ENCODE peak calls at places on chromosomes 12 and 14, in seven cellular contexts. A is PC-3, L is IMR-90, U is fibroblast of lung, X is neural progenitor cell, V is H9, D is SK-N-SH. M is an unnamed sample.

GRCh38 chr12:108801736-108802665 is 55.4 kb downstream of the SSH1 start:
- DNase-seq in A (peak), L (peak), U (peak), X (peak), V (peak), D (no peak), M (peak)

GRCh38 chr12:21819236-21819635 is 44.7 kb upstream of the KCNJ8 start:
- DNase-seq in A (no peak), L (peak), U (peak), X (no peak), V (no peak), D (no peak), M (no peak)

GRCh38 chr14:35366048-35366428 is 38.5 kb downstream of the NFKBIA start:
- DNase-seq in A (peak), L (peak), U (peak), X (no peak), V (no peak), D (no peak), M (no peak)

GRCh38 chr14:92677087-92677668 is 71.2 kb downstream of the LGMN start:
- DNase-seq in A (no peak), L (no peak), U (no peak), X (no peak), V (no peak), D (no peak), M (no peak)

GRCh38 chr12:38892090-38892786 is 13.2 kb downstream of the CPNE8 start:
- DNase-seq in A (no peak), L (no peak), U (no peak), X (no peak), V (no peak), D (no peak), M (no peak)

GRCh38 chr14:20802341-20803084 is at the start of gene RNASE1:
- DNase-seq in A (peak), L (no peak), U (no peak), X (no peak), V (no peak), D (no peak), M (no peak)

GRCh38 chr12:26113194-26113654 is 11.6 kb downstream of the BHLHE41 start:
- DNase-seq in A (peak), L (no peak), U (no peak), X (peak), V (no peak), D (no peak), M (no peak)

GRCh38 chr12:66851134-66851533 is 172.3 kb upstream of the GRIP1 start:
- DNase-seq in A (no peak), L (no peak), U (no peak), X (no peak), V (no peak), D (no peak), M (no peak)

GRCh38 chr12:64450057-64450640 is 1.8 kb upstream of the TBK1 start:
- DNase-seq in A (no peak), L (no peak), U (no peak), X (no peak), V (no peak), D (no peak), M (no peak)

GRCh38 chr14:42909659-42910058 is 1303.0 kb downstream of the LRFN5 start:
- DNase-seq in A (no peak), L (no peak), U (no peak), X (no peak), V (no peak), D (no peak), M (no peak)

GRCh38 chr12:122558721-122559641 is 31.9 kb downstream of the KNTC1 start:
- DNase-seq in A (no peak), L (no peak), U (no peak), X (no peak), V (no peak), D (no peak), M (no peak)

GRCh38 chr12:7374423-7375144 is 69.4 kb downstream of the CD163L1 start:
- DNase-seq in A (peak), L (peak), U (peak), X (peak), V (peak), D (peak), M (peak)

GRCh38 chr14:101519090-101519489 is 42.2 kb upstream of the DIO3 start:
- DNase-seq in A (no peak), L (no peak), U (no peak), X (no peak), V (no peak), D (no peak), M (no peak)

GRCh38 chr14:94126800-94127199 is 2.6 kb downstream of the IFI27L2 start:
- DNase-seq in A (no peak), L (no peak), U (no peak), X (no peak), V (peak), D (no peak), M (no peak)

GRCh38 chr14:94128216-94128839 is 1.1 kb downstream of the IFI27L2 start:
- DNase-seq in A (no peak), L (no peak), U (no peak), X (no peak), V (peak), D (no peak), M (peak)

GRCh38 chr14:94129758-94130414 is 482 bp upstream of the IFI27L2 start:
- DNase-seq in A (peak), L (peak), U (peak), X (peak), V (peak), D (peak), M (peak)

GRCh38 chr14:94127330-94127729 is 2.1 kb downstream of the IFI27L2 start:
- DNase-seq in A (no peak), L (no peak), U (no peak), X (no peak), V (peak), D (no peak), M (peak)

GRCh38 chr14:94129111-94129757 is at the start of gene IFI27L2:
- DNase-seq in A (peak), L (peak), U (peak), X (peak), V (peak), D (peak), M (peak)
- TF ChIP-seq CTCF in A (no peak), L (peak), U (peak), X (peak), V (peak), D (peak), M (peak)

GRCh38 chr14:103537175-103537990 is 8.4 kb downstream of the TRMT61A start:
- DNase-seq in A (no peak), L (peak), U (peak), X (no peak), V (no peak), D (no peak), M (no peak)
- H3K27ac ChIP-seq in A (peak), L (no peak), U (peak), X (no peak), V (no peak), D (no peak), M (no peak)

GRCh38 chr12:94942663-94943062 is 60.8 kb downstream of the NDUFA12 start:
- DNase-seq in A (no peak), L (no peak), U (no peak), X (no peak), V (no peak), D (no peak), M (no peak)
- H3K9ac ChIP-seq in A (no peak), L (no peak), U (no peak), X (no peak), V (no peak), D (no peak), M (no peak)

GRCh38 chr12:54358945-54359761 is 5.1 kb downstream of the GPR84 start:
- DNase-seq in A (peak), L (peak), U (peak), X (peak), V (peak), D (peak), M (peak)

GRCh38 chr12:54358620-54358944 is 5.7 kb downstream of the GPR84 start:
- DNase-seq in A (no peak), L (no peak), U (no peak), X (peak), V (no peak), D (no peak), M (no peak)

GRCh38 chr12:54359762-54360351 is 4.4 kb downstream of the GPR84 start:
- DNase-seq in A (peak), L (no peak), U (no peak), X (no peak), V (no peak), D (no peak), M (no peak)

GRCh38 chr12:54363047-54363446 is 1.2 kb downstream of the GPR84 start:
- DNase-seq in A (no peak), L (no peak), U (no peak), X (no peak), V (no peak), D (no peak), M (peak)

GRCh38 chr12:54360717-54361456 is 3.4 kb downstream of the GPR84 start:
- DNase-seq in A (peak), L (peak), U (peak), X (peak), V (peak), D (peak), M (peak)
- TF ChIP-seq CTCF in A (peak), L (peak), U (peak), X (peak), V (peak), D (peak), M (peak)

GRCh38 chr12:55845349-55845748 is 2.6 kb upstream of the MMP19 start:
- DNase-seq in A (no peak), L (no peak), U (no peak), X (no peak), V (no peak), D (no peak), M (no peak)

GRCh38 chr12:55847603-55848329 is 5.0 kb upstream of the MMP19 start:
- DNase-seq in A (peak), L (peak), U (peak), X (no peak), V (no peak), D (peak), M (no peak)

GRCh38 chr12:55849616-55850015 is 6.9 kb upstream of the MMP19 start:
- DNase-seq in A (no peak), L (no peak), U (no peak), X (no peak), V (no peak), D (no peak), M (no peak)

GRCh38 chr12:55845785-55846496 is 3.2 kb upstream of the MMP19 start:
- DNase-seq in A (no peak), L (no peak), U (no peak), X (no peak), V (no peak), D (no peak), M (no peak)

DNA sequence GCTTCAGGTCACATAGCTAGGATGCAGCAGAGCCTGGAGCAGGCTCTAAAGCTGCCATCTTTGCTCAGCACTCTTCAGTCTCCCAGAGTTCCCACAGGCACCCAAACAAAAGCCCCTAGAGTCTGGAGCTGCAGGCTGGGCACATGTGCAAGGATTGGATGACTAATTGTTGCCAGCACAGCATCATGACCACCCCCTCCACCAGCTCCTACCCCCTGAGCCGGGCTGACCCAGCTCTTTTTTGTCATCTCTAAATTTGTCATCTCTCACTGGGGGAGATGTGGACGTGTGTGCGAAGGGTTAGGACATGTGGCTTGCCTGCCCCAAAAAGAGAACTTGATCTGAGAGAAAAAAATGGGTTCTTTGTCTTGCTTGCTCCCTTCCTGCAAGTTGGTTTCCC is 4.3 kb upstream of the MMP19 start:
- DNase-seq in A (no peak), L (peak), U (peak), X (no peak), V (no peak), D (no peak), M (no peak)
- H3K27ac ChIP-seq in A (no peak), L (peak), U (peak), X (no peak), V (no peak), D (peak), M (no peak)